ENCODE peak calls at places on chromosomes 6 and 20, in five cellular contexts. R is amniotic stem cell, Y is NCI-H345, I is GM12891, E is NCI-H1694 treated with DMSO at 0.1 percent for 48 hours. G is an unnamed sample.

GRCh38 chr6:90351696-90352095 is 55.1 kb upstream of the BACH2 start:
- DNase-seq in R (peak), Y (no peak), E (no peak), I (no peak), G (no peak)

GRCh38 chr6:49202923-49203322 is 260.1 kb downstream of the MMUT start:
- DNase-seq in Y (no peak), R (no peak), E (no peak), I (no peak), G (no peak)

GRCh38 chr6:14968056-14968643 is 277.7 kb upstream of the JARID2 start:
- DNase-seq in Y (no peak), R (no peak), E (no peak), I (no peak), G (no peak)

GRCh38 chr6:137112067-137112355 is 61.4 kb downstream of the IL22RA2 start:
- DNase-seq in E (no peak), Y (no peak), R (no peak), I (no peak), G (no peak)

GRCh38 chr6:79713701-79714322 is 82.7 kb downstream of the SH3BGRL2 start:
- DNase-seq in E (peak), I (no peak), Y (peak), R (peak), G (peak)

GRCh38 chr6:29702519-29703103 is 20.6 kb upstream of the HLA-F start:
- DNase-seq in R (no peak), E (no peak), I (peak), Y (peak), G (peak)

GRCh38 chr6:31098449-31098938 is 13.9 kb downstream of the C6orf15 start:
- DNase-seq in Y (no peak), R (no peak), E (no peak), I (no peak), G (no peak)

GRCh38 chr20:53942121-53942816 is 128.1 kb downstream of the BCAS1 start:
- DNase-seq in R (no peak), Y (no peak), E (no peak), I (no peak), G (no peak)

GRCh38 chr6:163620670-163621330 is 206.3 kb downstream of the QKI start:
- DNase-seq in I (no peak), E (no peak), Y (no peak), R (no peak), G (no peak)

GRCh38 chr6:140644017-140644416 is 1269.6 kb upstream of the CITED2 start:
- DNase-seq in Y (no peak), I (no peak), R (no peak), E (no peak), G (no peak)

GRCh38 chr20:2104236-2104635 is 2.6 kb downstream of the STK35 start:
- DNase-seq in I (no peak), R (no peak), E (no peak), Y (no peak), G (no peak)

GRCh38 chr6:92047152-92047551 is 1372.2 kb downstream of the EPHA7 start:
- DNase-seq in Y (no peak), E (no peak), I (no peak), R (no peak), G (no peak)

GRCh38 chr6:89048985-89049384 is 31.6 kb upstream of the PNRC1 start:
- DNase-seq in I (no peak), Y (no peak), R (no peak), E (no peak), G (no peak)

GRCh38 chr6:12504325-12504966 is 212.1 kb upstream of the PHACTR1 start:
- DNase-seq in I (no peak), R (no peak), Y (no peak), E (no peak), G (no peak)

GRCh38 chr6:161057103-161058091 is 65.8 kb downstream of the MAP3K4 start:
- DNase-seq in E (no peak), Y (peak), I (no peak), R (no peak), G (no peak)

GRCh38 chr6:39543117-39543516 is 182.1 kb downstream of the KIF6 start:
- DNase-seq in E (no peak), Y (no peak), R (no peak), I (no peak), G (no peak)

GRCh38 chr6:2658788-2659187 is 91.9 kb downstream of the MYLK4 start:
- DNase-seq in Y (no peak), R (no peak), E (no peak), I (no peak), G (no peak)

GRCh38 chr6:144006731-144007454 is 1.2 kb downstream of the PLAGL1 start:
- DNase-seq in R (no peak), E (no peak), Y (peak), I (no peak), G (peak)

GRCh38 chr6:18219611-18220010 is 44.7 kb downstream of the DEK start:
- DNase-seq in R (no peak), I (no peak), E (no peak), Y (no peak), G (no peak)

GRCh38 chr6:25637946-25638345 is 14.1 kb upstream of the SCGN start:
- DNase-seq in E (no peak), R (no peak), I (no peak), Y (peak), G (no peak)

GRCh38 chr20:31831771-31832306 is 12.7 kb downstream of the MYLK2 start:
- DNase-seq in R (no peak), Y (no peak), E (no peak), I (no peak), G (no peak)

GRCh38 chr20:42846784-42847490 is 342.8 kb downstream of the PTPRT start:
- DNase-seq in I (no peak), E (no peak), R (no peak), Y (no peak), G (no peak)

GRCh38 chr6:105211831-105212230 is 32.0 kb upstream of the POPDC3 start:
- DNase-seq in I (no peak), E (no peak), R (no peak), Y (no peak), G (no peak)

GRCh38 chr20:25750765-25751696 is 54.4 kb upstream of the ZNF337 start:
- DNase-seq in Y (peak), I (peak), R (no peak), E (no peak), G (peak)

GRCh38 chr6:25278914-25279747 is at the start of gene CARMIL1:
- DNase-seq in E (peak), R (peak), I (peak), Y (peak), G (peak)

GRCh38 chr6:124699038-124699437 is 263.2 kb upstream of the RNF217 start:
- DNase-seq in I (no peak), E (no peak), R (no peak), Y (no peak), G (no peak)

GRCh38 chr6:149080511-149080910 is 237.0 kb upstream of the TAB2 start:
- DNase-seq in E (no peak), I (no peak), R (no peak), Y (no peak), G (no peak)

GRCh38 chr6:85459224-85459901 is 9.5 kb downstream of the NT5E start:
- DNase-seq in R (no peak), I (no peak), Y (no peak), E (no peak), G (no peak)

GRCh38 chr20:21702553-21703467 is 2.7 kb upstream of the PAX1 start:
- DNase-seq in I (no peak), Y (no peak), E (peak), R (no peak), G (peak)

GRCh38 chr20:40046703-40047102 is 642.3 kb downstream of the MAFB start:
- DNase-seq in E (no peak), R (no peak), I (no peak), Y (no peak), G (no peak)

GRCh38 chr6:43733471-43734293 is 36.3 kb upstream of the VEGFA start:
- DNase-seq in I (no peak), R (no peak), Y (no peak), E (no peak), G (no peak)

GRCh38 chr6:143449731-143450452 is 603 bp downstream of the ADAT2 start:
- DNase-seq in R (no peak), Y (no peak), E (peak), I (no peak), G (no peak)

GRCh38 chr6:72813807-72814596 is 192.1 kb downstream of the KCNQ5 start:
- DNase-seq in I (no peak), R (no peak), Y (no peak), E (no peak), G (no peak)

GRCh38 chr6:74956559-74957428 is 249.1 kb downstream of the COL12A1 start:
- DNase-seq in Y (no peak), R (no peak), I (no peak), E (no peak), G (no peak)

GRCh38 chr6:111928139-111928538 is 54.9 kb upstream of the FYN start:
- DNase-seq in I (no peak), E (no peak), R (no peak), Y (no peak), G (no peak)